ENCODE peak calls at places on chromosomes 1 and 21, in ten cellular contexts. One of them, this sample, is unnamed.

GRCh38 chr1:51768971-51769601 is 109.4 kb downstream of the NRDC start:
- DNase-seq in heart left ventricle: no peak
- DNase-seq in NCI-H1105: peak; percentile 9
- DNase-seq in astrocyte of the spinal cord: peak; percentile 76
- DNase-seq in astrocyte: peak; percentile 44
- DNase-seq in midbrain: peak; percentile 54
- DNase-seq in GDM1: peak; percentile 18
- DNase-seq in kidney tubule cell: peak; percentile 62
- DNase-seq in NCI-H774: peak; percentile 41
- DNase-seq in NB4: peak; percentile 67
- DNase-seq in this sample: peak; percentile 70

GRCh38 chr1:26790551-26790953 is 2.8 kb downstream of the PIGV start:
- DNase-seq in NCI-H774: no peak
- DNase-seq in kidney tubule cell: peak; percentile 43
- DNase-seq in astrocyte: no peak
- DNase-seq in NCI-H1105: no peak
- DNase-seq in astrocyte of the spinal cord: no peak
- DNase-seq in GDM1: no peak
- DNase-seq in NB4: peak; percentile 38
- DNase-seq in midbrain: no peak
- DNase-seq in heart left ventricle: no peak
- DNase-seq in this sample: no peak

GRCh38 chr1:199272107-199272506 is 633.3 kb downstream of the PTPRC start:
- DNase-seq in NB4: no peak
- DNase-seq in kidney tubule cell: no peak
- DNase-seq in astrocyte: peak; percentile 97
- DNase-seq in heart left ventricle: no peak
- DNase-seq in GDM1: no peak
- DNase-seq in NCI-H774: no peak
- DNase-seq in astrocyte of the spinal cord: peak; percentile 91
- DNase-seq in NCI-H1105: no peak
- DNase-seq in midbrain: no peak
- DNase-seq in this sample: peak; percentile 67

GRCh38 chr1:234599617-234600417 is 10.2 kb downstream of the IRF2BP2 start:
- DNase-seq in GDM1: peak; percentile 94
- DNase-seq in astrocyte: peak; percentile 82
- DNase-seq in NB4: peak; percentile 95
- DNase-seq in kidney tubule cell: peak; percentile 83
- DNase-seq in NCI-H1105: peak; percentile 51
- DNase-seq in heart left ventricle: peak; percentile 91
- DNase-seq in NCI-H774: peak; percentile 91
- DNase-seq in astrocyte of the spinal cord: peak; percentile 93
- DNase-seq in midbrain: peak; percentile 92
- DNase-seq in this sample: peak; percentile 84

GRCh38 chr1:97826820-97827219 is 94.0 kb downstream of the DPYD start:
- DNase-seq in NCI-H774: peak; percentile 21
- DNase-seq in midbrain: no peak
- DNase-seq in astrocyte of the spinal cord: no peak
- DNase-seq in NCI-H1105: peak; percentile 90
- DNase-seq in astrocyte: no peak
- DNase-seq in heart left ventricle: no peak
- DNase-seq in GDM1: no peak
- DNase-seq in kidney tubule cell: no peak
- DNase-seq in NB4: peak; percentile 15
- DNase-seq in this sample: no peak

GRCh38 chr21:42148097-42148496 is 70.8 kb upstream of the ABCG1 start:
- DNase-seq in NCI-H1105: peak; percentile 1
- DNase-seq in NB4: no peak
- DNase-seq in astrocyte: no peak
- DNase-seq in NCI-H774: no peak
- DNase-seq in astrocyte of the spinal cord: no peak
- DNase-seq in midbrain: no peak
- DNase-seq in heart left ventricle: no peak
- DNase-seq in kidney tubule cell: no peak
- DNase-seq in GDM1: no peak
- DNase-seq in this sample: no peak

GRCh38 chr21:35145626-35146236 is 96.6 kb upstream of the RUNX1 start:
- DNase-seq in astrocyte: no peak
- DNase-seq in midbrain: no peak
- DNase-seq in NCI-H774: no peak
- DNase-seq in kidney tubule cell: no peak
- DNase-seq in heart left ventricle: peak; percentile 18
- DNase-seq in GDM1: no peak
- DNase-seq in NCI-H1105: peak; percentile 17
- DNase-seq in astrocyte of the spinal cord: no peak
- DNase-seq in NB4: no peak
- DNase-seq in this sample: no peak

GRCh38 chr1:177945943-177946650 is 23.8 kb downstream of the SEC16B start:
- DNase-seq in kidney tubule cell: peak; percentile 67
- DNase-seq in NCI-H774: peak; percentile 61
- DNase-seq in astrocyte: no peak
- DNase-seq in NCI-H1105: peak; percentile 63
- DNase-seq in GDM1: peak; percentile 42
- DNase-seq in astrocyte of the spinal cord: peak; percentile 66
- DNase-seq in heart left ventricle: no peak
- DNase-seq in midbrain: peak; percentile 50
- DNase-seq in NB4: peak; percentile 64
- DNase-seq in this sample: peak; percentile 38